ENCODE peak calls at places on chromosome 15, in four cellular contexts. One of them, this sample, is unnamed.

GRCh38 chr15:25623708-25624107 is 184.9 kb upstream of the UBE3A start:
- DNase-seq in Panc1: no peak
- DNase-seq in NB4: no peak
- DNase-seq in BE2C: no peak
- DNase-seq in this sample: no peak

GRCh38 chr15:100758554-100758953 is 121.1 kb upstream of the ALDH1A3 start:
- DNase-seq in Panc1: no peak
- DNase-seq in BE2C: no peak
- DNase-seq in NB4: no peak
- DNase-seq in this sample: no peak

GRCh38 chr15:100463515-100463914 is 65.2 kb downstream of the CERS3 start:
- DNase-seq in BE2C: no peak
- DNase-seq in Panc1: no peak
- DNase-seq in NB4: no peak
- DNase-seq in this sample: no peak

GRCh38 chr15:76368135-76368588 is 31.6 kb downstream of the ISL2 start:
- DNase-seq in NB4: no peak
- DNase-seq in BE2C: no peak
- DNase-seq in Panc1: no peak
- DNase-seq in this sample: no peak

GRCh38 chr15:46413799-46414198 is 779.0 kb downstream of the SQOR start:
- DNase-seq in Panc1: no peak
- DNase-seq in NB4: no peak
- DNase-seq in BE2C: no peak
- DNase-seq in this sample: no peak

GRCh38 chr15:57015897-57016296 is 97.5 kb downstream of the TCF12 start:
- DNase-seq in BE2C: no peak
- DNase-seq in NB4: no peak
- DNase-seq in Panc1: no peak
- DNase-seq in this sample: no peak

GRCh38 chr15:57017024-57017423 is 98.6 kb downstream of the TCF12 start:
- DNase-seq in BE2C: peak
- DNase-seq in NB4: peak
- DNase-seq in Panc1: no peak
- DNase-seq in this sample: peak

GRCh38 chr15:40087991-40088928 is 20.4 kb downstream of the BMF start:
- DNase-seq in Panc1: no peak
- DNase-seq in BE2C: no peak
- DNase-seq in NB4: peak
- DNase-seq in this sample: no peak

GRCh38 chr15:38370079-38370478 is 83.8 kb upstream of the FAM98B start:
- DNase-seq in NB4: no peak
- DNase-seq in BE2C: no peak
- DNase-seq in Panc1: no peak
- DNase-seq in this sample: no peak

GRCh38 chr15:55250392-55250791 is 39.2 kb downstream of the RAB27A start:
- DNase-seq in NB4: peak
- DNase-seq in Panc1: peak
- DNase-seq in BE2C: no peak
- DNase-seq in this sample: no peak

GRCh38 chr15:32649336-32649735 is 7.8 kb downstream of the SCG5 start:
- DNase-seq in BE2C: no peak
- DNase-seq in NB4: peak
- DNase-seq in Panc1: no peak
- DNase-seq in this sample: no peak

GRCh38 chr15:80445300-80446041 is 41.3 kb downstream of the ARNT2 start:
- DNase-seq in NB4: no peak
- DNase-seq in Panc1: no peak
- DNase-seq in BE2C: no peak
- DNase-seq in this sample: no peak

DNA sequence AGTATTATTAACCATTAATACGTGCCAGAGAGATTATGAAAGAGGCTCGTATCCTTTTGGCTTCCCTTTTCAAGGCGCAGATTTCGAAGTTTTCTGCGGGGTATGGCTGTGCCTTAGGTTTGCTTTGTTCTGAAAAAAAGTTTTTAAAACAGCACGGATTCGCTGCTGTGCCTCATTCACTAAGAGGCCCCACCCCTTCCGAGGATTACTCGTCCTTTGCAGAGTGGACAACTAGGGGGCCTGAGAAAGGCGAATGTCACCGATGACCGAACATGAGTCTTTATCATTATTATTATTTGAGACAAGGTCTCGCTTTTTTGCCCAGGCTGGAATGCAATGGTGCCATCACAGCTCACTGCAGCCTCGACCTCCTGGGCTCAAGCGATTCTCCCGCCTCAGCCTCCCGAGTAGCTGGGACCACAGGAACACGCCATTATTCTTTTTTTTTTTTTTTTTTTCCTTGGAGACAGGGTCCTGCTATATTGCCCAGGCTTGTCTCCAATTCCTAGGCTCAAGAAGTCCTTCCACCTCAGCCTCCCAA is 684 bp upstream of the RPS27L start:
- DNase-seq in Panc1: no peak
- DNase-seq in BE2C: peak
- DNase-seq in NB4: peak
- DNase-seq in this sample: peak
- TF ChIP-seq CTCF in Panc1: no peak
- TF ChIP-seq CTCF in BE2C: peak
- TF ChIP-seq CTCF in NB4: no peak
- TF ChIP-seq CTCF in this sample: no peak

GRCh38 chr15:61393949-61394348 is 164.8 kb upstream of the RORA start:
- DNase-seq in BE2C: no peak
- DNase-seq in NB4: no peak
- DNase-seq in Panc1: no peak
- DNase-seq in this sample: peak
- H3K4me3 ChIP-seq in BE2C: no peak
- H3K4me3 ChIP-seq in NB4: no peak
- H3K4me3 ChIP-seq in Panc1: no peak
- H3K4me3 ChIP-seq in this sample: no peak

DNA sequence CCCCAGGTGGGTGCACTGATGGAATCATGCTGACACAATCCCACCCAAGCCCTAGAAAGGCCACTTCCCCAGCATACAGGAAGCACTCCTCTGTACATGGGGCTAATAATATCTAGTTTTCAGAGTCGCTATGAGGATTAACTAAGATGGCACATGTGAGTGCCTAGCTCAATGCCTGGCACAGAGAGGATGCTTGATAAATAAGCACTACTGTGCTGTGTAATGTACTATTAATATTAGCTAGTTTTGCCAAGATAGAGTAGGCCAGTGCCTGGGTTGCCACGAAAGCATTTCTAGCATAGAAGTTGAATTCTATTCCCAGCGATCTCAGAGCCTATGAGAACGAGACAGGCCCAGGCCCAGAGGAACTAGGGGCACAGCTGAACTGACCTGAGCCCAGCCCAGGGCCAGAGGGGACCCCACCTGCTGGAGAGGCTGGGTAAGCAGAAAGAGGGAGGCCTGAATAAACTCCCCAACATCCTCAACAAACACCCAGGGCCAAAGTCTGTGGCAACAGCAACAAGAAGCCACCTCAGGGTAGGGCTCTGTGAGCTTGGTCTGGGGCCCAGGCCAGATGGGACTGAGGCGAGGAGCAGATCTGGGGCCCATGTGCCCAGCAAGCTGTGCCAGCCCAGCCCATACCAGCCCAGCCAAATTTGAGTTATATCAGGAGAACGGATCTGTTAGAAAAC is 7.6 kb upstream of the SEMA7A start:
- DNase-seq in BE2C: no peak
- DNase-seq in NB4: no peak
- DNase-seq in Panc1: no peak
- DNase-seq in this sample: no peak
- TF ChIP-seq CTCF in BE2C: no peak
- TF ChIP-seq CTCF in NB4: no peak
- TF ChIP-seq CTCF in Panc1: no peak
- TF ChIP-seq CTCF in this sample: no peak

DNA sequence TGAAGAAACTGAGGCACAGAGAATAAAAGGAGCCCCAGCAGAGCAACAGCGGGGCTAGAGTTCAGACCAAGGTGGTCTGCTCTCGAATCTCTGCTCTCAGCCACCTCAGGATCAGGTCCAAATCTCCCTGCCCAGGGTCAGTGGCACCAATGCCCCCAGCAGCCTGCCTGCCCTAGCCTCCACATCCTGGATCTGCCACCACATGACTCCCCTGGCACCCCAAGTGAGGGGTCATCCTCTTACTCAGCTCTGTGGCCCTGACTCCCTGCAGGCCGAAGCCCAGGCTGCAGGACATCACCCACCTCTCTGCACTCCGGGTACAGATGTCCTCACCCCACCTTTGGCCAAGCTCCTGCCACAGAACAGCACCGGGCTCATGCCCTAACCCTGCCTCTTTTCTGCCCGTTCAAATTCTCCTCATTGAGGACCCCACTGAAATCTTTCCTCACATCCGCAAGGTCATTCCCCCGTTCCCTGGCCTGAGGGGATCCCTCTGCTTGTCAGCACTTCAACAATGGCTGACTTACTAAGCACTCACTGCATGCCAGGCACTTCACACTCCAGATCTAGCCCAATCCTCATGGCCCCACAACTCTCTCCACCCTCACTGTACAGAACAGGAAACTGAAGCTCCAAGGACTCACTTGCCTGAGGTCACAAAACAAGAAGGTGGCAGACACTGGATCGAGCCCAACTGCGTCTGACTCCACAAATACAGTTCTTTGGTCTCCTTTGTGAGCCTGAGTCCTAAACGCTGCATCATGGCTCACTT is 4.3 kb downstream of the PPIB start:
- DNase-seq in BE2C: no peak
- DNase-seq in Panc1: no peak
- DNase-seq in NB4: no peak
- DNase-seq in this sample: no peak
- H3K4me3 ChIP-seq in BE2C: no peak
- H3K4me3 ChIP-seq in Panc1: no peak
- H3K4me3 ChIP-seq in NB4: no peak
- H3K4me3 ChIP-seq in this sample: no peak

DNA sequence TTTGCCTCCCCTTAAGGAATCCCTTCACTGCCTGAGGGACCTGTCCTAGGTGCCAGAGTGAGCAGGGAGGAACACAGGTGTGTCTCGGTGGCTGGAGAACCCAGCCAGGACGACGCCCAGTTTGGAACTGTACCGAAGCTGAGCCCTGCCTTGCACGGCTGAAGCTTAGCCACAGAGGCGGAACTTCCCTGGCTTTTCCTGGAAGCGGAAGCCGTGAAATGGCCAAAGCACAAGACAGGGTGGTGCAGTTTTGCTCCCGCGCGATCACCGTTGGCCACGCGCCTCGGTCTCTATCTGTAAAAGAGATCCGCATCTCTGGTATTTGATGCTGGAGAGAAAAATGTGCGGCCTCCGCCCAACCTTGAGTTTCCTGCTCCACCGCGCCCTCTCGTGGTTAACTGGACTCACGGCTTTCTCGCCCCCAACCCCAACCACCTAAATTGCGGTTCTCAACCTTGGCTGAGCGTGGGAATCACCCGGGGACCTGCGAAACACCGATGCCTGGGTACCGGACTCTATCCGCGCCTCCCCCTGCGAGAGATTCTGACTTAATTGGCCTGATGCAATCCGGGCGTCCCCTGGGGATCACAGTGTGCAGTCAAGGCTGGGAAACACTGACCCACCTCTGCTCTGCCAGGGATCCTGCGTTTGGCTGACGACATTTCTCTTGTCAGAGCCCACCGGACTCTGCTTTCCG is 70.7 kb upstream of the ABHD2 start:
- DNase-seq in BE2C: peak
- DNase-seq in Panc1: peak
- DNase-seq in NB4: peak
- DNase-seq in this sample: peak
- TF ChIP-seq CTCF in BE2C: peak
- TF ChIP-seq CTCF in Panc1: peak
- TF ChIP-seq CTCF in NB4: peak
- TF ChIP-seq CTCF in this sample: peak

GRCh38 chr15:98703291-98703690 is 55.0 kb downstream of the IGF1R start:
- DNase-seq in BE2C: no peak
- DNase-seq in NB4: no peak
- DNase-seq in Panc1: no peak
- DNase-seq in this sample: no peak

GRCh38 chr15:98698792-98699191 is 50.5 kb downstream of the IGF1R start:
- DNase-seq in NB4: no peak
- DNase-seq in Panc1: no peak
- DNase-seq in BE2C: no peak
- DNase-seq in this sample: no peak

GRCh38 chr15:98700501-98700900 is 52.2 kb downstream of the IGF1R start:
- DNase-seq in NB4: no peak
- DNase-seq in Panc1: no peak
- DNase-seq in BE2C: no peak
- DNase-seq in this sample: no peak

GRCh38 chr15:98705070-98705469 is 56.7 kb downstream of the IGF1R start:
- DNase-seq in Panc1: no peak
- DNase-seq in NB4: no peak
- DNase-seq in BE2C: no peak
- DNase-seq in this sample: no peak

DNA sequence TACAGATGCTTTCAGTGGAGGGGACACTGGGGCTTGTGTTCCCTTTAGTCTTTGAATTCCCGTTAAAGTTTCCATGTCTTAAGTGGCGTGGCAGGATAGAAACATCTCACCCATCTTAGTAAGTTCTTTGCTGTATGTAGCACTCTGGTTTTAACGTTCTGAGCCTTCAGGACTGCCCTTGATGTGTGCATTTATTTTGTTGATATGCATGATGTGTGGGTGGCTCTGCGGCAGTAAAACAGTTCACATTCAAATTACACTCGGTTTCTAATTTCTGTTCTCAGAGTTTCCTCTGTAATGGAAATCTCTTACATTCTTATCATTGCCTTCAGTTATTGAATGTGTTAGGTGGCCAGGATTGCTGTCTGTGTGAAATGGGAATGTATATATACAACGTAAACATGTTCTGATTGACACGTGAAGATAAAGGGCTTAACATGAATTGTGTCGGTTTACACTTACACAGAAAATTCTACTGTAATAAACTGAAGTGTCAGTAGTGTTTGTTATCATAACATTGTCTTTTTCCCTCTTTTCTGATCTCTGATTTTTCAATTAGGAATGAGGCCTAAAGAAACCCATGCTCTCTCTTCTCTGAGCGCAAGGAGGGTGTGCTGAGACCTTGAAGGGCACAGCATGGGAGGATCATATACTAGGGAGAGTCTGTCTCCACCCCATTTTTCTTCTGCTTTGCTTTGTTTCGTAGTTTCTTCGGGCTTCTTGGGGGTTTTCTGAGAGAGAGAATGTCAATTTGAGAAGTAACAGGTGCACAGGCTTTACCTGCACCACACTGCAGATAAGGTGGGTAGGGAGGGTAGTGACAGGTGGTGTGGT is 51.5 kb downstream of the IGF1R start:
- DNase-seq in Panc1: no peak
- DNase-seq in NB4: no peak
- DNase-seq in BE2C: no peak
- DNase-seq in this sample: no peak
- H3K4me3 ChIP-seq in Panc1: no peak
- H3K4me3 ChIP-seq in NB4: no peak
- H3K4me3 ChIP-seq in BE2C: no peak
- H3K4me3 ChIP-seq in this sample: no peak

DNA sequence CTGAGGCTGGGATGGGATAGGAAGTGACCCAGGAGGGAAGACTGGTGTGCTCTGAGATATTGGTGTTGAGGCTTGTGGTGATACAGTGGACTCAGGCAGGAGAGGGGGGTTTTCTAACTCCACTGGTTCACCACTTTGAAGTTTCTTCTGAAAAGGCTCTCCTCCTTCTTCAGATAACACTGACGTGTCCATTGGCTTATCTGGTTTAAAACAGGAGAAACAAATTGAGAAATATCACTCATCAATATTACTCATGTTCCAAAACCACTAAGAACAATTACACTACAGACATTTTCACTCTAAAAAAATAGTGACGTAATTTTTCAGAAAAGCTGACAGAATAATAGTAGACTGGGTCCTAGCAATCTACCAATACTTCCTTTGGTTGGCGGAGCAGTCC is 23.1 kb downstream of the TP53BP1 start:
- DNase-seq in BE2C: no peak
- DNase-seq in NB4: peak
- DNase-seq in Panc1: no peak
- DNase-seq in this sample: no peak
- TF ChIP-seq CTCF in BE2C: no peak
- TF ChIP-seq CTCF in NB4: no peak
- TF ChIP-seq CTCF in Panc1: no peak
- TF ChIP-seq CTCF in this sample: no peak

This sample was measured in GM12865.